ENCODE peak calls at places on chromosomes 6 and 20, in six cellular contexts. L is Kasumi-1; W is MCF 10A; V is iris pigment epithelial cell; C is NCI-H1436 treated with DMSO at 0.1 percent for 48 hours; G is stimulated activated CD4-positive, alpha-beta T cell treated with anti-CD3 and anti-CD28 coated beads, TNF-alpha, amount 100 ng/mL, for 48 hours. X is an unnamed sample.

GRCh38 chr20:10864076-10864672 is 190.4 kb upstream of the JAG1 start:
- DNase-seq in C (no peak), L (no peak), V (peak), G (no peak), W (peak), X (no peak)

GRCh38 chr6:138115191-138115590 is 8.0 kb upstream of the PERP start:
- DNase-seq in C (no peak), V (no peak), L (no peak), G (no peak), W (no peak), X (no peak)

GRCh38 chr6:44730771-44731391 is 343.4 kb downstream of the CDC5L start:
- DNase-seq in C (no peak), G (no peak), W (no peak), L (no peak), V (peak), X (no peak)

GRCh38 chr20:48725589-48725991 is 102.2 kb downstream of the PREX1 start:
- DNase-seq in W (peak), V (peak), L (no peak), G (no peak), C (no peak), X (no peak)

GRCh38 chr6:5025911-5026819 is 22.3 kb upstream of the RPP40 start:
- DNase-seq in G (no peak), W (no peak), V (peak), L (peak), C (no peak), X (no peak)

GRCh38 chr20:34951652-34952051 is 4.0 kb downstream of the GSS start:
- DNase-seq in C (no peak), W (no peak), G (no peak), L (no peak), V (no peak), X (no peak)

GRCh38 chr6:45759134-45759849 is 256.4 kb downstream of the CLIC5 start:
- DNase-seq in L (no peak), G (no peak), W (no peak), V (no peak), C (no peak), X (no peak)

GRCh38 chr6:63403725-63404124 is 83.9 kb upstream of the LGSN start:
- DNase-seq in C (no peak), W (peak), G (no peak), V (no peak), L (no peak), X (no peak)

GRCh38 chr6:138197570-138197969 is 20.7 kb downstream of the PBOV1 start:
- DNase-seq in L (no peak), V (no peak), G (no peak), C (no peak), W (no peak), X (no peak)

GRCh38 chr6:67501738-67502137 is 1133.3 kb upstream of the ADGRB3 start:
- DNase-seq in W (no peak), G (no peak), L (no peak), V (peak), C (no peak), X (no peak)

GRCh38 chr6:26183237-26183580 is 96.0 kb downstream of the HFE start:
- DNase-seq in C (no peak), G (no peak), V (no peak), L (no peak), W (no peak), X (no peak)

GRCh38 chr6:33929575-33930288 is 125.9 kb upstream of the MLN start:
- DNase-seq in V (no peak), G (no peak), W (no peak), C (no peak), L (no peak), X (no peak)

GRCh38 chr6:128713461-128713860 is 169.5 kb upstream of the LAMA2 start:
- DNase-seq in G (no peak), W (no peak), C (no peak), V (peak), L (no peak), X (no peak)

GRCh38 chr6:99612551-99613397 is 6.1 kb downstream of the PRDM13 start:
- DNase-seq in L (no peak), W (no peak), C (no peak), V (no peak), G (no peak), X (no peak)

GRCh38 chr20:35619196-35620095 is 3.8 kb downstream of the SPAG4 start:
- DNase-seq in G (peak), C (no peak), L (peak), W (peak), V (peak), X (peak)

GRCh38 chr6:55875420-55875819 is at the start of gene BMP5:
- DNase-seq in W (no peak), G (no peak), V (peak), L (no peak), C (no peak), X (no peak)

GRCh38 chr6:41564448-41565142 is 18.4 kb downstream of the FOXP4 start:
- DNase-seq in V (no peak), W (no peak), C (no peak), G (no peak), L (no peak), X (no peak)

GRCh38 chr6:170020041-170020583 is 268.7 kb downstream of the ERMARD start:
- DNase-seq in C (no peak), G (no peak), L (no peak), V (no peak), W (no peak), X (no peak)

GRCh38 chr6:107572886-107573285 is 83.0 kb downstream of the SOBP start:
- DNase-seq in C (no peak), V (no peak), G (no peak), W (no peak), L (no peak), X (no peak)

X was measured in GM18507.